ENCODE peak calls at places on chromosomes 4 and X, in six cellular contexts. C, J, P, K, S and M are unnamed samples.

GRCh38 chrX:155563099-155563498 is 49.7 kb downstream of the TMLHE start:
- DNase-seq in C (no peak), J (no peak), P (no peak), K (no peak), S (no peak), M (no peak)

GRCh38 chrX:66632473-66632872 is 6.4 kb downstream of the EDA2R start:
- DNase-seq in C (no peak), J (no peak), P (no peak), K (no peak), S (no peak), M (no peak)

GRCh38 chrX:9482408-9482807 is 17.6 kb downstream of the TBL1X start:
- DNase-seq in C (no peak), J (no peak), P (no peak), K (no peak), S (no peak), M (no peak)

GRCh38 chrX:123993904-123994635 is 32.6 kb downstream of the STAG2 start:
- DNase-seq in C (no peak), J (no peak), P (no peak), K (no peak), S (no peak), M (no peak)

GRCh38 chrX:44223150-44223549 is 120.3 kb downstream of the EFHC2 start:
- DNase-seq in C (no peak), J (no peak), P (no peak), K (no peak), S (no peak), M (no peak)

GRCh38 chr4:18398661-18399060 is 377.1 kb upstream of the LCORL start:
- DNase-seq in C (no peak), J (no peak), P (peak), K (no peak), S (no peak), M (no peak)

GRCh38 chr4:153335665-153336064 is 8.8 kb upstream of the MND1 start:
- DNase-seq in C (no peak), J (no peak), P (no peak), K (no peak), S (no peak), M (no peak)

GRCh38 chr4:115113382-115114106 is at the start of gene NDST4:
- DNase-seq in C (no peak), J (no peak), P (no peak), K (no peak), S (no peak), M (no peak)

GRCh38 chrX:111874241-111874640 is 1.7 kb upstream of the TRPC5OS start:
- DNase-seq in C (no peak), J (no peak), P (no peak), K (no peak), S (no peak), M (no peak)

GRCh38 chr4:123830920-123831319 is 434.3 kb downstream of the SPRY1 start:
- DNase-seq in C (no peak), J (no peak), P (no peak), K (no peak), S (no peak), M (no peak)

GRCh38 chr4:109067509-109068205 is 234.8 kb downstream of the COL25A1 start:
- DNase-seq in C (no peak), J (no peak), P (no peak), K (no peak), S (no peak), M (peak)

GRCh38 chrX:140661657-140662056 is 47.9 kb upstream of the LINC00632 start:
- DNase-seq in C (no peak), J (no peak), P (no peak), K (no peak), S (no peak), M (no peak)

GRCh38 chrX:77691916-77692315 is 94.1 kb downstream of the ATRX start:
- DNase-seq in C (no peak), J (no peak), P (no peak), K (no peak), S (no peak), M (no peak)

GRCh38 chr4:7139167-7139979 is 53.0 kb upstream of the SORCS2 start:
- DNase-seq in C (no peak), J (no peak), P (no peak), K (no peak), S (no peak), M (no peak)

GRCh38 chrX:2594491-2594890 is 93.7 kb upstream of the DHRSX start:
- DNase-seq in C (no peak), J (no peak), P (no peak), K (no peak), S (no peak), M (no peak)

GRCh38 chr4:89757154-89757723 is 79.7 kb downstream of the SNCA start:
- DNase-seq in C (no peak), J (no peak), P (no peak), K (no peak), S (no peak), M (no peak)

GRCh38 chrX:67749536-67749935 is 205.7 kb downstream of the AR start:
- DNase-seq in C (no peak), J (no peak), P (no peak), K (no peak), S (no peak), M (no peak)

GRCh38 chrX:20382518-20383291 is 116.0 kb upstream of the RPS6KA3 start:
- DNase-seq in C (peak), J (no peak), P (no peak), K (no peak), S (peak), M (no peak)

GRCh38 chrX:16215660-16216059 is 48.4 kb downstream of the MAGEB17 start:
- DNase-seq in C (no peak), J (no peak), P (peak), K (no peak), S (no peak), M (no peak)

GRCh38 chr4:17013382-17014006 is 115.0 kb upstream of the LDB2 start:
- DNase-seq in C (no peak), J (no peak), P (no peak), K (no peak), S (no peak), M (no peak)

GRCh38 chr4:54495641-54496040 is 162.1 kb upstream of the KIT start:
- DNase-seq in C (no peak), J (no peak), P (no peak), K (no peak), S (no peak), M (no peak)

GRCh38 chrX:53449632-53450031 is 15.5 kb upstream of the HSD17B10 start:
- DNase-seq in C (no peak), J (no peak), P (no peak), K (no peak), S (no peak), M (no peak)

GRCh38 chr4:6968496-6968895 is 58.9 kb downstream of the TBC1D14 start:
- DNase-seq in C (no peak), J (no peak), P (no peak), K (no peak), S (no peak), M (no peak)

GRCh38 chr4:94843222-94843621 is 85.5 kb downstream of the BMPR1B start:
- DNase-seq in C (no peak), J (no peak), P (no peak), K (no peak), S (no peak), M (no peak)

GRCh38 chr4:129453524-129453923 is 357.6 kb downstream of the C4orf33 start:
- DNase-seq in C (no peak), J (no peak), P (no peak), K (no peak), S (no peak), M (no peak)

GRCh38 chr4:185394568-185395254 is 1.0 kb downstream of the LRP2BP start:
- DNase-seq in C (no peak), J (no peak), P (no peak), K (no peak), S (no peak), M (peak)

DNA sequence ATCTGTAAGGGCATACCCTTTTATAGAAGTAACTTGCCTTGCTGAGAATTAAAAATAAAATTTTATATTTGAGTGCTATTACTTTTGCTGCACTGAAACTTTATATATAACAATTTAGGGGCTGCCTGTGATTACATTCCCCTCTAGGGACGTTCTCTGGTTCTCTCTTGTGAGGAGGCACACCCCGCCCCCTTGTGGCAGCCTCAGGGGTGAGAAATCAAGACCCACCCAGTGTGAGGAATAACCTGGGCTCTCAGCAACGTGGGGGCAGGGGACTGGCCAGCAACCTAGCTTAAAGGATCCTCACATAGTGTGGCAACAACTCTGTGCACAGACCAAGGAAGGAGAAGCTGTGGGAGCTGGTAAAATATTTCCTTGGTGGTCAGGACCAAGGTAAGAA is 43.7 kb downstream of the MAGEA9 start:
- DNase-seq in C (peak), J (peak), P (peak), K (peak), S (no peak), M (no peak)
- TF ChIP-seq CREB1 in C (no peak), J (no peak), P (no peak), K (no peak), S (no peak), M (no peak)

GRCh38 chr4:40721730-40722171 is 28.0 kb upstream of the NSUN7 start:
- DNase-seq in C (peak), J (no peak), P (no peak), K (no peak), S (no peak), M (no peak)

GRCh38 chr4:40723728-40724127 is 26.0 kb upstream of the NSUN7 start:
- DNase-seq in C (no peak), J (no peak), P (no peak), K (no peak), S (no peak), M (no peak)

GRCh38 chr4:40720351-40720750 is 29.4 kb upstream of the NSUN7 start:
- DNase-seq in C (no peak), J (no peak), P (no peak), K (no peak), S (no peak), M (no peak)

GRCh38 chr4:40720931-40721330 is 28.8 kb upstream of the NSUN7 start:
- DNase-seq in C (no peak), J (no peak), P (no peak), K (no peak), S (no peak), M (no peak)

GRCh38 chr4:40722576-40723161 is 27.1 kb upstream of the NSUN7 start:
- DNase-seq in C (no peak), J (no peak), P (no peak), K (no peak), S (peak), M (no peak)
- TF ChIP-seq CREB1 in C (no peak), J (no peak), P (no peak), K (no peak), S (peak), M (no peak)

DNA sequence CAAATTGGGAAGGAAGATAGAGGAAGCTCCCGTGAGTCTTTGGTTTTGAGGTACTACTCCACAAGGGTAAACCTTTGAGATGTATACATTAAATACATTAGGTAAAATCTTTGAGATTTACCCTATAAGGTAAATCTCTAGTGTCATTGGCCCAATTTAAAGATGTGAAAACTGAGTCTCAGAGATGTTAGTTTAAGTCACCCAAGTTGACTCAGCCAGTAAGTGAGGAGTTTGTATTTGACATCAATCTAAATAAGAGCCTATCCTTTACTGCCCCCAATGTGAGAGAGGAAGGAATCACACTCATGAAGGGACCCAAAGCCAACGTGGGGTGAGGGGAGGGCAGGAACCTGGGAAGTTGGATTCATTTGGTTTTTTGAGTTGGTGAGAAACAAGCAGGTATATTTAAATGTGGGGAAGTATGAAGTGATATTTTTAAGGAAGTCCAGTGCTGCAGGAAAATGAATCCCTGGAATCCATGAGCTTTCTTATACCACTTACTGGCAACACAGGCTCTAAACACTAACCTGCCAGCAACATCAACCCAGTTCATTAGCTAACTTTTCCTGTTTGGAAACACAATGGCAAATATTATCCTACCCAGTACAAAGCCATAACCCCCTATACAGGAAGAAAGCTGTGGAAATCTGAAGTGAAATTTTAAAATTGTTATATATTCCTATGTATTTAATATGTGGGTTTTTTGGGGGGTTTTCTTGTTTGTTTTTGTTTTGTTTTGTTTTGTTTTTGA is 55.3 kb downstream of the PALLD start:
- DNase-seq in C (peak), J (no peak), P (peak), K (no peak), S (no peak), M (no peak)
- TF ChIP-seq CREB1 in C (no peak), J (no peak), P (no peak), K (no peak), S (no peak), M (no peak)

GRCh38 chr4:182142146-182143085 is 100.8 kb upstream of the TENM3 start:
- DNase-seq in C (no peak), J (peak), P (peak), K (peak), S (no peak), M (no peak)
- TF ChIP-seq CREB1 in C (no peak), J (no peak), P (no peak), K (no peak), S (no peak), M (no peak)